ENCODE peak calls at places on chromosome 5, in four cellular contexts. One of them, this sample, is unnamed.

GRCh38 chr5:142881727-142882126 is 111.5 kb downstream of the ARHGAP26 start:
- DNase-seq in HCT116: no peak
- DNase-seq in H1: no peak
- DNase-seq in K562: no peak
- DNase-seq in this sample: peak; percentile 55

GRCh38 chr5:154758501-154758900 is 3.3 kb downstream of the LARP1 start:
- DNase-seq in HCT116: no peak
- DNase-seq in H1: no peak
- DNase-seq in K562: no peak
- DNase-seq in this sample: no peak

GRCh38 chr5:93460286-93460685 is 120.7 kb downstream of the NR2F1-AS1 start:
- DNase-seq in HCT116: no peak
- DNase-seq in H1: no peak
- DNase-seq in K562: no peak
- DNase-seq in this sample: no peak

GRCh38 chr5:14281746-14282181 is 138.6 kb downstream of the TRIO start:
- DNase-seq in HCT116: no peak
- DNase-seq in H1: no peak
- DNase-seq in K562: peak; percentile 20
- DNase-seq in this sample: no peak

GRCh38 chr5:85108471-85108870 is 723.8 kb upstream of the EDIL3 start:
- DNase-seq in HCT116: no peak
- DNase-seq in H1: no peak
- DNase-seq in K562: no peak
- DNase-seq in this sample: no peak

GRCh38 chr5:93583799-93584530 is 943 bp downstream of the NR2F1 start:
- DNase-seq in HCT116: no peak
- DNase-seq in H1: no peak
- DNase-seq in K562: no peak
- DNase-seq in this sample: no peak

GRCh38 chr5:58235279-58235678 is 224.6 kb downstream of the PLK2 start:
- DNase-seq in HCT116: no peak
- DNase-seq in H1: no peak
- DNase-seq in K562: no peak
- DNase-seq in this sample: no peak

GRCh38 chr5:81180780-81181179 is 52.3 kb upstream of the CKMT2 start:
- DNase-seq in HCT116: no peak
- DNase-seq in H1: no peak
- DNase-seq in K562: no peak
- DNase-seq in this sample: no peak

GRCh38 chr5:33892419-33893151 is 795 bp upstream of the ADAMTS12 start:
- DNase-seq in HCT116: no peak
- DNase-seq in H1: no peak
- DNase-seq in K562: no peak
- DNase-seq in this sample: no peak

GRCh38 chr5:82347213-82347947 is 69.2 kb upstream of the RPS23 start:
- DNase-seq in HCT116: no peak
- DNase-seq in H1: no peak
- DNase-seq in K562: no peak
- DNase-seq in this sample: no peak

GRCh38 chr5:137867664-137868063 is at the start of gene MYOT:
- DNase-seq in HCT116: no peak
- DNase-seq in H1: no peak
- DNase-seq in K562: no peak
- DNase-seq in this sample: no peak

GRCh38 chr5:79448336-79448735 is 65.6 kb downstream of the HOMER1 start:
- DNase-seq in HCT116: no peak
- DNase-seq in H1: no peak
- DNase-seq in K562: no peak
- DNase-seq in this sample: no peak

GRCh38 chr5:42912184-42912766 is 100.6 kb upstream of the SELENOP start:
- DNase-seq in HCT116: peak; percentile 51
- DNase-seq in H1: no peak
- DNase-seq in K562: no peak
- DNase-seq in this sample: no peak

GRCh38 chr5:15943487-15943886 is 236.1 kb downstream of the MARCHF11 start:
- DNase-seq in HCT116: no peak
- DNase-seq in H1: no peak
- DNase-seq in K562: no peak
- DNase-seq in this sample: no peak

GRCh38 chr5:40700116-40700822 is 20.6 kb downstream of the PTGER4 start:
- DNase-seq in HCT116: no peak
- DNase-seq in H1: no peak
- DNase-seq in K562: no peak
- DNase-seq in this sample: no peak

GRCh38 chr5:29794146-29794787 is 1399.2 kb upstream of the CDH6 start:
- DNase-seq in HCT116: no peak
- DNase-seq in H1: no peak
- DNase-seq in K562: no peak
- DNase-seq in this sample: no peak

GRCh38 chr5:138606378-138606777 is 31.2 kb upstream of the HSPA9 start:
- DNase-seq in HCT116: no peak
- DNase-seq in H1: no peak
- DNase-seq in K562: no peak
- DNase-seq in this sample: no peak

GRCh38 chr5:64570395-64570996 is 64.7 kb downstream of the RGS7BP start:
- DNase-seq in HCT116: no peak
- DNase-seq in H1: no peak
- DNase-seq in K562: no peak
- DNase-seq in this sample: no peak

GRCh38 chr5:56588636-56589485 is 226.5 kb upstream of the MAP3K1 start:
- DNase-seq in HCT116: no peak
- DNase-seq in H1: no peak
- DNase-seq in K562: no peak
- DNase-seq in this sample: no peak

GRCh38 chr5:135034186-135034962 is at the start of gene PITX1:
- DNase-seq in HCT116: peak; percentile 33
- DNase-seq in H1: no peak
- DNase-seq in K562: peak; percentile 93
- DNase-seq in this sample: no peak

GRCh38 chr5:111820072-111820471 is 63.1 kb upstream of the NREP start:
- DNase-seq in HCT116: no peak
- DNase-seq in H1: no peak
- DNase-seq in K562: no peak
- DNase-seq in this sample: no peak

GRCh38 chr5:1183424-1184162 is 17.8 kb upstream of the SLC6A19 start:
- DNase-seq in HCT116: no peak
- DNase-seq in H1: no peak
- DNase-seq in K562: no peak
- DNase-seq in this sample: no peak

GRCh38 chr5:179250561-179251225 is 94.6 kb downstream of the ADAMTS2 start:
- DNase-seq in HCT116: no peak
- DNase-seq in H1: no peak
- DNase-seq in K562: no peak
- DNase-seq in this sample: no peak

GRCh38 chr5:91074615-91075014 is 308.5 kb downstream of the ARRDC3 start:
- DNase-seq in HCT116: no peak
- DNase-seq in H1: no peak
- DNase-seq in K562: no peak
- DNase-seq in this sample: no peak
- TF ChIP-seq YY1 in HCT116: no peak
- TF ChIP-seq YY1 in H1: no peak
- TF ChIP-seq YY1 in K562: no peak
- TF ChIP-seq YY1 in this sample: no peak

DNA sequence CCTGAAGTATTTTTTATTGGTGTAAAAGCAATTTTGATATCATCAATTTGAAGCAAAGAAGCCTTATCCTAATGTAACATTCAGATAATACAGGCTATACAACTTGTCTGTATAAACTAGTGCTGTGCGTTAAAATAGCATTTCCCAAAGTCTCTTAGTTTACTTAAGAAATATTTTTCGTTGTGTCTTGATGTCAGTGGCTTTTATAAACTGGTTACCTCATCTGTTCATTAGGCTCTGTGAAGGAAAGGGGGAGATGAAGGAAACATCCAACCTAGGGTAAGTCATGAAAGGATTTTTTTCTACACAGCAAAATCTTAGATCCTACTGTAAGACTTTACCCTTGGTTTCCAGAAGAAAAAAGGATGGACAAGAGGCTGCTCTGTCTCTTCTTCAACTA is 272.9 kb downstream of the PJA2 start:
- DNase-seq in HCT116: no peak
- DNase-seq in H1: no peak
- DNase-seq in K562: no peak
- DNase-seq in this sample: no peak
- H3K9ac ChIP-seq in HCT116: no peak overlapping the region
- H3K9ac ChIP-seq in H1: no peak overlapping the region
- H3K9ac ChIP-seq in K562: no peak overlapping the region
- H3K9ac ChIP-seq in this sample: no peak overlapping the region

GRCh38 chr5:17000296-17000939 is 64.3 kb upstream of the MYO10 start:
- DNase-seq in HCT116: peak; percentile 52
- DNase-seq in H1: no peak
- DNase-seq in K562: no peak
- DNase-seq in this sample: no peak
- TF ChIP-seq YY1 in HCT116: no peak
- TF ChIP-seq YY1 in H1: no peak
- TF ChIP-seq YY1 in K562: no peak
- TF ChIP-seq YY1 in this sample: no peak

GRCh38 chr5:77937015-77937908 is 161.1 kb upstream of the TBCA start:
- DNase-seq in HCT116: no peak
- DNase-seq in H1: no peak
- DNase-seq in K562: no peak
- DNase-seq in this sample: no peak

GRCh38 chr5:77935516-77936364 is 159.6 kb upstream of the TBCA start:
- DNase-seq in HCT116: no peak
- DNase-seq in H1: no peak
- DNase-seq in K562: no peak
- DNase-seq in this sample: no peak

GRCh38 chr5:77936365-77936693 is 160.2 kb upstream of the TBCA start:
- DNase-seq in HCT116: no peak
- DNase-seq in H1: no peak
- DNase-seq in K562: no peak
- DNase-seq in this sample: no peak
- H3K9ac ChIP-seq in HCT116: no peak overlapping the region
- H3K9ac ChIP-seq in H1: no peak overlapping the region
- H3K9ac ChIP-seq in K562: no peak overlapping the region
- H3K9ac ChIP-seq in this sample: no peak overlapping the region

DNA sequence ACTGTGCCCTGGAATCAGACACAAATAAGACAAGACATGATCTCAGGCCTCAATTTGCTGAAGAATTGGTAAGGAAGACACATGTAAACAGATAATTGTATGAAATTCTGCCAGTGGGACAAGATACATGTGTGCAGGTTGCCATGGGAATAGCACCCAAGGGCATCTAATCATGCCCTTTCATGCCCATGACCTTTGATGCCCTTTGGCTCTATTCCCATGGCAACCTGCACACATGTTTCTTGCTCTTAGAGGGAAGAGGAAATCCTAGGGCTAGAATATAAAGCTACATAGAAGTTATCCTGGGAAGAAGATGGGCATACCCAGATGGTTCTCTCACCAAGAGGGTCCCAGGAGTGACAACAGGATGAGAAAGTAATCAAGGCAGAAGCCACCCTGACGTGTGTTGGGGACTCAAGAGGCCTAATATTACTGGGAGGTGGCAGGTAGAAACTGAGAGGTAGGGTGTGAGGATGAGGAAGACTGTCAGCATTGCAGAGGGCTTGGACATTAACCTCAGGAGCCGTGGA is 34.4 kb downstream of the P4HA2 start:
- DNase-seq in HCT116: no peak
- DNase-seq in H1: no peak
- DNase-seq in K562: no peak
- DNase-seq in this sample: no peak
- TF ChIP-seq YY1 in HCT116: no peak
- TF ChIP-seq YY1 in H1: no peak
- TF ChIP-seq YY1 in K562: no peak
- TF ChIP-seq YY1 in this sample: no peak

GRCh38 chr5:164207646-164208045 is 702.2 kb downstream of the MAT2B start:
- DNase-seq in HCT116: no peak
- DNase-seq in H1: no peak
- DNase-seq in K562: no peak
- DNase-seq in this sample: no peak

GRCh38 chr5:164204338-164204946 is 699.0 kb downstream of the MAT2B start:
- DNase-seq in HCT116: no peak
- DNase-seq in H1: no peak
- DNase-seq in K562: no peak
- DNase-seq in this sample: no peak

GRCh38 chr5:164206196-164206595 is 700.8 kb downstream of the MAT2B start:
- DNase-seq in HCT116: no peak
- DNase-seq in H1: no peak
- DNase-seq in K562: no peak
- DNase-seq in this sample: no peak

GRCh38 chr5:164202338-164202737 is 696.9 kb downstream of the MAT2B start:
- DNase-seq in HCT116: no peak
- DNase-seq in H1: no peak
- DNase-seq in K562: no peak
- DNase-seq in this sample: no peak

GRCh38 chr5:164203581-164204225 is 698.3 kb downstream of the MAT2B start:
- DNase-seq in HCT116: no peak
- DNase-seq in H1: no peak
- DNase-seq in K562: no peak
- DNase-seq in this sample: no peak
- H3K9ac ChIP-seq in HCT116: no peak overlapping the region
- H3K9ac ChIP-seq in H1: no peak overlapping the region
- H3K9ac ChIP-seq in K562: no peak overlapping the region
- H3K9ac ChIP-seq in this sample: no peak overlapping the region

This sample was measured in NT2/D1.